ENCODE peak calls at places on chromosomes 4 and X, in nine cellular contexts. D, J, I, G, O, S, C, U and M are unnamed samples.

GRCh38 chr4:25106363-25107151 is 53.7 kb downstream of the SEPSECS start:
- DNase-seq in D (no peak), J (no peak), I (no peak), G (no peak), O (no peak), S (no peak), C (no peak), U (no peak), M (no peak)

GRCh38 chrX:110665223-110665622 is 130.4 kb downstream of the CHRDL1 start:
- DNase-seq in D (no peak), J (no peak), I (no peak), G (no peak), O (no peak), S (no peak), C (no peak), U (no peak), M (no peak)

GRCh38 chr4:65416875-65417274 is 253.4 kb downstream of the EPHA5 start:
- DNase-seq in D (no peak), J (no peak), I (peak), G (no peak), O (peak), S (no peak), C (no peak), U (no peak), M (no peak)

GRCh38 chrX:16487620-16488380 is 162.2 kb upstream of the S100G start:
- DNase-seq in D (no peak), J (no peak), I (no peak), G (no peak), O (no peak), S (no peak), C (no peak), U (peak), M (no peak)

GRCh38 chrX:85024044-85024443 is 20.4 kb downstream of the APOOL start:
- DNase-seq in D (no peak), J (no peak), I (no peak), G (no peak), O (peak), S (no peak), C (no peak), U (peak), M (no peak)

GRCh38 chr4:4974727-4975126 is 44.5 kb downstream of the CYTL1 start:
- DNase-seq in D (no peak), J (no peak), I (no peak), G (no peak), O (no peak), S (no peak), C (no peak), U (no peak), M (no peak)

GRCh38 chrX:41010188-41010846 is 74.9 kb upstream of the USP9X start:
- DNase-seq in D (peak), J (peak), I (peak), G (peak), O (peak), S (no peak), C (peak), U (peak), M (no peak)

GRCh38 chrX:71954458-71954857 is 43.8 kb downstream of the NHSL2 start:
- DNase-seq in D (no peak), J (no peak), I (no peak), G (no peak), O (no peak), S (no peak), C (no peak), U (no peak), M (no peak)

GRCh38 chr4:153655928-153656327 is 28.2 kb upstream of the TLR2 start:
- DNase-seq in D (no peak), J (peak), I (no peak), G (no peak), O (peak), S (no peak), C (no peak), U (no peak), M (no peak)

GRCh38 chrX:7987160-7987992 is 60.2 kb upstream of the PNPLA4 start:
- DNase-seq in D (no peak), J (no peak), I (no peak), G (no peak), O (no peak), S (no peak), C (no peak), U (peak), M (no peak)

GRCh38 chr4:3630136-3630933 is 98.1 kb upstream of the LRPAP1 start:
- DNase-seq in D (no peak), J (no peak), I (peak), G (no peak), O (no peak), S (no peak), C (no peak), U (no peak), M (no peak)

GRCh38 chrX:63686878-63687714 is 97.9 kb downstream of the ARHGEF9 start:
- DNase-seq in D (peak), J (peak), I (no peak), G (no peak), O (peak), S (no peak), C (peak), U (peak), M (no peak)

GRCh38 chrX:121103381-121103780 is 56.0 kb downstream of the GLUD2 start:
- DNase-seq in D (no peak), J (no peak), I (no peak), G (no peak), O (peak), S (no peak), C (no peak), U (no peak), M (no peak)

GRCh38 chrX:106246511-106246910 is 78.4 kb downstream of the PWWP3B start:
- DNase-seq in D (no peak), J (no peak), I (no peak), G (no peak), O (no peak), S (no peak), C (no peak), U (no peak), M (no peak)